ENCODE peak calls at places on chromosomes 11 and 22, in five cellular contexts. B, F, X, P and D are unnamed samples.

GRCh38 chr22:26555478-26555877 is 34.5 kb downstream of the TPST2 start:
- DNase-seq in B (no peak), F (no peak), P (no peak), X (no peak), D (no peak)

GRCh38 chr22:47012589-47013365 is 250.3 kb downstream of the TBC1D22A start:
- DNase-seq in F (no peak), X (no peak), P (no peak), B (peak), D (no peak)

GRCh38 chr22:48494256-48494967 is 1333.3 kb downstream of the BRD1 start:
- DNase-seq in B (no peak), X (no peak), F (no peak), P (no peak), D (no peak)

GRCh38 chr11:44305643-44306468 is 4.1 kb downstream of the ALX4 start:
- DNase-seq in B (no peak), F (no peak), P (no peak), X (peak), D (no peak)

GRCh38 chr11:2325719-2326118 is 23.9 kb downstream of the TSPAN32 start:
- DNase-seq in X (no peak), P (no peak), B (no peak), F (no peak), D (no peak)

GRCh38 chr11:72776117-72776843 is 17.6 kb downstream of the STARD10 start:
- DNase-seq in F (no peak), B (peak), X (no peak), P (no peak), D (no peak)

GRCh38 chr11:128802358-128802981 is 64.6 kb downstream of the KCNJ1 start:
- DNase-seq in B (no peak), X (peak), F (no peak), P (no peak), D (no peak)

GRCh38 chr11:96045622-96046456 is 121.9 kb upstream of the MTMR2 start:
- DNase-seq in X (peak), B (no peak), P (peak), F (no peak), D (no peak)

GRCh38 chr11:104254347-104254746 is 90.4 kb upstream of the PDGFD start:
- DNase-seq in B (peak), X (peak), P (peak), F (no peak), D (no peak)

GRCh38 chr11:63939351-63939920 is 634 bp downstream of the NAA40 start:
- DNase-seq in P (no peak), B (no peak), F (no peak), X (no peak), D (no peak)

GRCh38 chr22:23110922-23111527 is 30.8 kb downstream of the RSPH14 start:
- DNase-seq in P (no peak), B (peak), F (no peak), X (no peak), D (no peak)

GRCh38 chr22:23696326-23696851 is 5.6 kb downstream of the RGL4 start:
- DNase-seq in F (peak), X (no peak), B (no peak), P (no peak), D (peak)

GRCh38 chr11:60165946-60166345 is 16.9 kb downstream of the MS4A6A start:
- DNase-seq in P (no peak), B (no peak), X (no peak), F (no peak), D (no peak)

GRCh38 chr22:37818397-37819099 is 4.6 kb upstream of the GALR3 start:
- DNase-seq in F (no peak), X (no peak), B (no peak), P (no peak), D (no peak)

GRCh38 chr11:69108559-69108958 is 47.2 kb upstream of the SMIM38 start:
- DNase-seq in P (no peak), F (no peak), X (no peak), B (no peak), D (no peak)

GRCh38 chr22:46267431-46268279 is at the start of gene TTC38:
- DNase-seq in B (peak), F (no peak), X (peak), P (peak), D (peak)

GRCh38 chr22:42892571-42893316 is 35.7 kb upstream of the ARFGAP3 start:
- DNase-seq in X (no peak), B (no peak), P (no peak), F (no peak), D (peak)

GRCh38 chr11:33065445-33066178 is 26.2 kb downstream of the TCP11L1 start:
- DNase-seq in X (peak), B (peak), F (no peak), P (peak), D (peak)

GRCh38 chr11:36394056-36394455 is 98.0 kb downstream of the PRR5L start:
- DNase-seq in F (no peak), X (no peak), B (no peak), P (no peak), D (no peak)
- TF ChIP-seq GABPA in F (no peak), X (no peak), B (no peak), P (no peak), D (no peak)

GRCh38 chr11:8654503-8654902 is 28.0 kb downstream of the TRIM66 start:
- DNase-seq in B (no peak), F (no peak), X (no peak), P (no peak), D (no peak)

GRCh38 chr11:8661036-8661435 is 21.4 kb downstream of the TRIM66 start:
- DNase-seq in P (no peak), X (no peak), B (no peak), F (no peak), D (no peak)

GRCh38 chr11:8656291-8656690 is 26.2 kb downstream of the TRIM66 start:
- DNase-seq in B (no peak), X (no peak), P (no peak), F (no peak), D (peak)

GRCh38 chr11:8658210-8658968 is 24.1 kb downstream of the TRIM66 start:
- DNase-seq in F (no peak), X (no peak), P (no peak), B (no peak), D (no peak)
- TF ChIP-seq POLR2AphosphoS5 in F (no peak), X (no peak), P (no peak), B (no peak), D (no peak)

DNA sequence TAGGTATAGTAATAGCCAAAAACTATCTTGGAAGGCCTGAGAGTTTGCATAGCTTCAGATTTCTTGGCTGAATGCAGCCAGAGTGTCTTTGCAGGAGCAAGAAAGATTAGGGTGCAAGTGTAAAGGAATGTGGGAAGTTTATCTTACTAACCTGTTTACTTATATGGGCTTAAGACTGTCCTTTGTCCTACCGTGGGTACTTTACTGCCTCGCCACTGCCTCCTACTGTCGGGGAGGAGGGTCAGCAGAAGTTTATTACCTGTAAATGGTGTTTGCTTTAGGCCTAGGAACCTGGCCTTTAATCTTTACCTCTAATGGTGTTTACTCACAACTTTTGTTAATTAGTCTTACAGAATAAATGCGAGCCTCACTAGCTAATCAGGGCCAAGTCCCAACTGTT is 633.8 kb downstream of the DLG2 start:
- DNase-seq in P (peak), F (no peak), B (no peak), X (no peak), D (no peak)
- TF ChIP-seq GABPA in P (no peak), F (no peak), B (no peak), X (no peak), D (no peak)

GRCh38 chr11:12123177-12123576 is 12.8 kb downstream of the MICAL2 start:
- DNase-seq in P (no peak), B (no peak), X (no peak), F (no peak), D (no peak)
- TF ChIP-seq POLR2AphosphoS5 in P (no peak), B (no peak), X (no peak), F (no peak), D (no peak)

DNA sequence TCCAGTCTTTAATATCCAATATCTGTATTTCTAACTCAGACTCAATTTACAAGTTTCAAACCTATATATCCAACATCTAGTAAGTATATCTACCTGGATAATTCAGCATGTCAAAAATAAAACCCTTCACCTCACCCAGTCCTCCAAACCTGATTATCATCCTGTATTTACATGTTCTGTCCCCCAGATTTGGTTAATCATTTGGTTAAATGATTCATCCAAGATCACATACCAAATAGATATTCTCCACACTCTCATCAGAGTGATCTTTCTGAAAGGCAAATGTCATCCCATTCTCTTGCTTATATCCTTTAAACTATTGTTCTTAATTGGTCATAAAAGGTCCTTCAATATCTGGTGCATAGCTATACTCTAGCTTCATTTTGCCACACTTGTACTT is 199.0 kb downstream of the SOX6 start:
- DNase-seq in P (no peak), B (no peak), X (no peak), F (no peak), D (no peak)
- TF ChIP-seq GABPA in P (no peak), B (no peak), X (no peak), F (no peak), D (no peak)

DNA sequence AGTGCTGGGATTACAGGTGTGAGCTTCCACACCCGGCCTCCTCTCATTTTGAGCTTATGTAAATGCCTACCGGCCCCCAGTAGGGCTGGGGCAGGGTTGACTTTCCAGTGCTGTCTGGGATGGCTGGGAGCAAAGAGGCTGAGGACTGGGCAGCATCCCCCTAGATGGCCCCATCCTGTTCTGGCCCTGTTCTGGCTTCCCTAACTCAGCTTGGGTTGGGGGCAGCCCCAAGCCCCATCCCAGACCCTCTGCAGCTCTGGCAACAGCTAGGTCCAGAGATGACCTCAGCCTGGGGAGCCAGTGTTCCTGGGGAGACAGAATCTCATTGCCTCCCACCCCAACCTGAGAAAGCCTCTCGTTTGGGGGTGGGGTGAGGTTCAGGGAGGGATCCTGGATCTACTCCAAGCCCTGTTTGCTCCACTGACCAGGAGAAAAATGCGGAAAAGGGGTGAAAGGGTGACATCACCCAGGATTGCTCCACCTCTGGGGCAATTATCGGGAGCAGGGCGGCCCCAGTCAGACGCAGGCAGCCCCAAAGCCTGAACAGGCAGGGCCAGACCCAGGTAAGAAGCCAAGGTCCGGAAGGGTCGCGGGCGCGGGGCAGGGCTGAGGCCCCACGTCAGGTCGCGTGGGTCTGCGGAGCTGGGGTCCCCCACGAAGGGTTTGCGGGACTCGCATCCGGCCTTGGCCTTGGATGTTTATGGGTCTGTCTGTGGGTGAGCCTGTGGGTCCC is at the start of gene PNPLA2:
- DNase-seq in F (no peak), B (no peak), X (no peak), P (no peak), D (no peak)
- TF ChIP-seq POLR2AphosphoS5 in F (no peak), B (no peak), X (no peak), P (no peak), D (no peak)

DNA sequence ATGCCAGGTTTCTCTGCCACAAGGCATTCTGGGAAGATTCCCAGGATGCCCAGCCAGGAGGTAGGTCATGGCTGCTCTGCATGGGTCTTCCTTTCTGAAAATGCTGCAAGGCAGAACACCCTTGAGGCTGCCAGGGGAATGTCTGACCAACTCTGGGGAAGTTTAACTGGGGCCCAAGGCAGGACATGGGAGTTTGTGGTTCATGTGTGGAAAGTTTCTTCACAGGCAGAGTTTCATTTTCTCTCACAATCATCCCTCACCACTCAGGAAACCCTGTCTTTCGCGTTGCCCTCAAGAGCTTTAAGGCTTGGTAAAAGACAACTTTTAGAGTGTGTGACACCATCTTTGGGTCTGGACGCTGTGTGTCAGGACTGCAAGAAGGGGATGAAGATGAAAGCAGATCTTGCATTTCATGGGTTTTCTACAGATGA is 133.4 kb downstream of the CD44 start:
- DNase-seq in X (no peak), P (no peak), F (peak), B (no peak), D (peak)
- TF ChIP-seq GABPA in X (no peak), P (no peak), F (no peak), B (no peak), D (no peak)

GRCh38 chr11:198236-198806 is 5.4 kb downstream of the SCGB1C1 start:
- DNase-seq in X (no peak), F (no peak), P (no peak), B (no peak), D (peak)
- TF ChIP-seq POLR2AphosphoS5 in X (no peak), F (no peak), P (no peak), B (no peak), D (no peak)

GRCh38 chr11:71352748-71353147 is 95.4 kb downstream of the DHCR7 start:
- DNase-seq in B (no peak), P (no peak), X (no peak), F (no peak), D (no peak)

GRCh38 chr11:71349627-71350026 is 97.2 kb upstream of the SHANK2 start:
- DNase-seq in F (no peak), P (no peak), X (no peak), B (no peak), D (no peak)

GRCh38 chr11:71355266-71355665 is 92.9 kb downstream of the DHCR7 start:
- DNase-seq in F (no peak), B (no peak), X (no peak), P (no peak), D (no peak)

GRCh38 chr11:71354394-71355105 is 93.6 kb downstream of the DHCR7 start:
- DNase-seq in B (no peak), P (no peak), X (no peak), F (no peak), D (no peak)

GRCh38 chr11:71352226-71352625 is 96.0 kb downstream of the DHCR7 start:
- DNase-seq in P (no peak), F (no peak), B (no peak), X (no peak), D (no peak)
- TF ChIP-seq GABPA in P (no peak), F (no peak), B (no peak), X (no peak), D (no peak)